ENCODE peak calls at places on chromosomes 11 and 22, in ten cellular contexts. One of them, this sample, is unnamed.

GRCh38 chr11:44737686-44738085 is 10.9 kb downstream of the TSPAN18 start:
- DNase-seq in stimulated activated CD4-positive, alpha-beta T cell treated with anti-CD3 and anti-CD28 coated beads, Interleukin-1b, Interleukin-23, amount 100 ng/mL, for 1 hour: no peak
- DNase-seq in dorsolateral prefrontal cortex: no peak
- DNase-seq in sciatic nerve: no peak
- DNase-seq in tibial artery: no peak
- DNase-seq in NCI-H1092 treated with DMSO at 0.1 percent for 48 hours: no peak
- DNase-seq in AG08395: no peak
- DNase-seq in stimulated activated CD8-positive, alpha-beta memory T cell treated with anti-CD3 and anti-CD28 coated beads, Interleukin-15, amount 100 ng/mL, for 4 hours: no peak
- DNase-seq in cardiac fibroblast: no peak
- DNase-seq in cardiac muscle cell: no peak
- DNase-seq in this sample: no peak

GRCh38 chr11:74055938-74056337 is 47.1 kb upstream of the UCP3 start:
- DNase-seq in stimulated activated CD4-positive, alpha-beta T cell treated with anti-CD3 and anti-CD28 coated beads, Interleukin-1b, Interleukin-23, amount 100 ng/mL, for 1 hour: no peak
- DNase-seq in dorsolateral prefrontal cortex: no peak
- DNase-seq in sciatic nerve: no peak
- DNase-seq in tibial artery: no peak
- DNase-seq in NCI-H1092 treated with DMSO at 0.1 percent for 48 hours: no peak
- DNase-seq in AG08395: peak; percentile 60
- DNase-seq in stimulated activated CD8-positive, alpha-beta memory T cell treated with anti-CD3 and anti-CD28 coated beads, Interleukin-15, amount 100 ng/mL, for 4 hours: no peak
- DNase-seq in cardiac fibroblast: peak; percentile 34
- DNase-seq in cardiac muscle cell: peak; percentile 29
- DNase-seq in this sample: peak; percentile 17

GRCh38 chr11:3959918-3960295 is 104.4 kb downstream of the STIM1 start:
- DNase-seq in stimulated activated CD4-positive, alpha-beta T cell treated with anti-CD3 and anti-CD28 coated beads, Interleukin-1b, Interleukin-23, amount 100 ng/mL, for 1 hour: no peak
- DNase-seq in dorsolateral prefrontal cortex: no peak
- DNase-seq in sciatic nerve: no peak
- DNase-seq in tibial artery: no peak
- DNase-seq in NCI-H1092 treated with DMSO at 0.1 percent for 48 hours: no peak
- DNase-seq in AG08395: no peak
- DNase-seq in stimulated activated CD8-positive, alpha-beta memory T cell treated with anti-CD3 and anti-CD28 coated beads, Interleukin-15, amount 100 ng/mL, for 4 hours: no peak
- DNase-seq in cardiac fibroblast: no peak
- DNase-seq in cardiac muscle cell: no peak
- DNase-seq in this sample: no peak

GRCh38 chr11:63020671-63021255 is 5.1 kb upstream of the SLC22A8 start:
- DNase-seq in stimulated activated CD4-positive, alpha-beta T cell treated with anti-CD3 and anti-CD28 coated beads, Interleukin-1b, Interleukin-23, amount 100 ng/mL, for 1 hour: no peak
- DNase-seq in dorsolateral prefrontal cortex: peak; percentile 22
- DNase-seq in sciatic nerve: peak; percentile 57
- DNase-seq in tibial artery: no peak
- DNase-seq in NCI-H1092 treated with DMSO at 0.1 percent for 48 hours: no peak
- DNase-seq in AG08395: no peak
- DNase-seq in stimulated activated CD8-positive, alpha-beta memory T cell treated with anti-CD3 and anti-CD28 coated beads, Interleukin-15, amount 100 ng/mL, for 4 hours: no peak
- DNase-seq in cardiac fibroblast: no peak
- DNase-seq in cardiac muscle cell: no peak
- DNase-seq in this sample: no peak

GRCh38 chr22:38125731-38126344 is 15.4 kb upstream of the BAIAP2L2 start:
- DNase-seq in stimulated activated CD4-positive, alpha-beta T cell treated with anti-CD3 and anti-CD28 coated beads, Interleukin-1b, Interleukin-23, amount 100 ng/mL, for 1 hour: no peak
- DNase-seq in dorsolateral prefrontal cortex: no peak
- DNase-seq in sciatic nerve: no peak
- DNase-seq in tibial artery: no peak
- DNase-seq in NCI-H1092 treated with DMSO at 0.1 percent for 48 hours: no peak
- DNase-seq in AG08395: no peak
- DNase-seq in stimulated activated CD8-positive, alpha-beta memory T cell treated with anti-CD3 and anti-CD28 coated beads, Interleukin-15, amount 100 ng/mL, for 4 hours: no peak
- DNase-seq in cardiac fibroblast: no peak
- DNase-seq in cardiac muscle cell: no peak
- DNase-seq in this sample: no peak

GRCh38 chr11:103737791-103738190 is 298.6 kb upstream of the DDI1 start:
- DNase-seq in stimulated activated CD4-positive, alpha-beta T cell treated with anti-CD3 and anti-CD28 coated beads, Interleukin-1b, Interleukin-23, amount 100 ng/mL, for 1 hour: no peak
- DNase-seq in dorsolateral prefrontal cortex: no peak
- DNase-seq in sciatic nerve: no peak
- DNase-seq in tibial artery: no peak
- DNase-seq in NCI-H1092 treated with DMSO at 0.1 percent for 48 hours: no peak
- DNase-seq in AG08395: no peak
- DNase-seq in stimulated activated CD8-positive, alpha-beta memory T cell treated with anti-CD3 and anti-CD28 coated beads, Interleukin-15, amount 100 ng/mL, for 4 hours: no peak
- DNase-seq in cardiac fibroblast: peak; percentile 38
- DNase-seq in cardiac muscle cell: peak; percentile 51
- DNase-seq in this sample: no peak

GRCh38 chr11:35362571-35362980 is 56.8 kb downstream of the SLC1A2 start:
- DNase-seq in stimulated activated CD4-positive, alpha-beta T cell treated with anti-CD3 and anti-CD28 coated beads, Interleukin-1b, Interleukin-23, amount 100 ng/mL, for 1 hour: no peak
- DNase-seq in dorsolateral prefrontal cortex: no peak
- DNase-seq in sciatic nerve: no peak
- DNase-seq in tibial artery: no peak
- DNase-seq in NCI-H1092 treated with DMSO at 0.1 percent for 48 hours: no peak
- DNase-seq in AG08395: peak; percentile 42
- DNase-seq in stimulated activated CD8-positive, alpha-beta memory T cell treated with anti-CD3 and anti-CD28 coated beads, Interleukin-15, amount 100 ng/mL, for 4 hours: no peak
- DNase-seq in cardiac fibroblast: no peak
- DNase-seq in cardiac muscle cell: no peak
- DNase-seq in this sample: no peak

GRCh38 chr11:10752061-10752460 is 1.0 kb downstream of the CTR9 start:
- DNase-seq in stimulated activated CD4-positive, alpha-beta T cell treated with anti-CD3 and anti-CD28 coated beads, Interleukin-1b, Interleukin-23, amount 100 ng/mL, for 1 hour: no peak
- DNase-seq in dorsolateral prefrontal cortex: no peak
- DNase-seq in sciatic nerve: no peak
- DNase-seq in tibial artery: no peak
- DNase-seq in NCI-H1092 treated with DMSO at 0.1 percent for 48 hours: no peak
- DNase-seq in AG08395: no peak
- DNase-seq in stimulated activated CD8-positive, alpha-beta memory T cell treated with anti-CD3 and anti-CD28 coated beads, Interleukin-15, amount 100 ng/mL, for 4 hours: no peak
- DNase-seq in cardiac fibroblast: no peak
- DNase-seq in cardiac muscle cell: no peak
- DNase-seq in this sample: no peak

GRCh38 chr22:25062378-25063095 is 110.0 kb downstream of the KIAA1671 start:
- DNase-seq in stimulated activated CD4-positive, alpha-beta T cell treated with anti-CD3 and anti-CD28 coated beads, Interleukin-1b, Interleukin-23, amount 100 ng/mL, for 1 hour: no peak
- DNase-seq in dorsolateral prefrontal cortex: no peak
- DNase-seq in sciatic nerve: no peak
- DNase-seq in tibial artery: no peak
- DNase-seq in NCI-H1092 treated with DMSO at 0.1 percent for 48 hours: peak; percentile 14
- DNase-seq in AG08395: no peak
- DNase-seq in stimulated activated CD8-positive, alpha-beta memory T cell treated with anti-CD3 and anti-CD28 coated beads, Interleukin-15, amount 100 ng/mL, for 4 hours: peak; percentile 54
- DNase-seq in cardiac fibroblast: no peak
- DNase-seq in cardiac muscle cell: no peak
- DNase-seq in this sample: no peak

GRCh38 chr11:1113405-1114201 is 38.9 kb downstream of the MUC2 start:
- DNase-seq in stimulated activated CD4-positive, alpha-beta T cell treated with anti-CD3 and anti-CD28 coated beads, Interleukin-1b, Interleukin-23, amount 100 ng/mL, for 1 hour: no peak
- DNase-seq in dorsolateral prefrontal cortex: no peak
- DNase-seq in sciatic nerve: no peak
- DNase-seq in tibial artery: peak; percentile 63
- DNase-seq in NCI-H1092 treated with DMSO at 0.1 percent for 48 hours: no peak
- DNase-seq in AG08395: no peak
- DNase-seq in stimulated activated CD8-positive, alpha-beta memory T cell treated with anti-CD3 and anti-CD28 coated beads, Interleukin-15, amount 100 ng/mL, for 4 hours: no peak
- DNase-seq in cardiac fibroblast: no peak
- DNase-seq in cardiac muscle cell: no peak
- DNase-seq in this sample: no peak

GRCh38 chr11:65013130-65013691 is 749 bp upstream of the ARL2 start:
- DNase-seq in stimulated activated CD4-positive, alpha-beta T cell treated with anti-CD3 and anti-CD28 coated beads, Interleukin-1b, Interleukin-23, amount 100 ng/mL, for 1 hour: peak; percentile 80
- DNase-seq in dorsolateral prefrontal cortex: peak; percentile 91
- DNase-seq in sciatic nerve: peak; percentile 93
- DNase-seq in tibial artery: peak; percentile 95
- DNase-seq in NCI-H1092 treated with DMSO at 0.1 percent for 48 hours: no peak
- DNase-seq in AG08395: peak; percentile 94
- DNase-seq in stimulated activated CD8-positive, alpha-beta memory T cell treated with anti-CD3 and anti-CD28 coated beads, Interleukin-15, amount 100 ng/mL, for 4 hours: peak; percentile 78
- DNase-seq in cardiac fibroblast: peak; percentile 91
- DNase-seq in cardiac muscle cell: peak; percentile 91
- DNase-seq in this sample: peak; percentile 78

GRCh38 chr11:117146521-117146920 is 2.4 kb downstream of the PAFAH1B2 start:
- DNase-seq in stimulated activated CD4-positive, alpha-beta T cell treated with anti-CD3 and anti-CD28 coated beads, Interleukin-1b, Interleukin-23, amount 100 ng/mL, for 1 hour: no peak
- DNase-seq in dorsolateral prefrontal cortex: no peak
- DNase-seq in sciatic nerve: no peak
- DNase-seq in tibial artery: no peak
- DNase-seq in NCI-H1092 treated with DMSO at 0.1 percent for 48 hours: no peak
- DNase-seq in AG08395: no peak
- DNase-seq in stimulated activated CD8-positive, alpha-beta memory T cell treated with anti-CD3 and anti-CD28 coated beads, Interleukin-15, amount 100 ng/mL, for 4 hours: no peak
- DNase-seq in cardiac fibroblast: peak; percentile 54
- DNase-seq in cardiac muscle cell: peak; percentile 64
- DNase-seq in this sample: no peak

GRCh38 chr11:131852757-131853156 is 482.3 kb downstream of the NTM start:
- DNase-seq in stimulated activated CD4-positive, alpha-beta T cell treated with anti-CD3 and anti-CD28 coated beads, Interleukin-1b, Interleukin-23, amount 100 ng/mL, for 1 hour: no peak
- DNase-seq in dorsolateral prefrontal cortex: no peak
- DNase-seq in sciatic nerve: no peak
- DNase-seq in tibial artery: no peak
- DNase-seq in NCI-H1092 treated with DMSO at 0.1 percent for 48 hours: no peak
- DNase-seq in AG08395: no peak
- DNase-seq in stimulated activated CD8-positive, alpha-beta memory T cell treated with anti-CD3 and anti-CD28 coated beads, Interleukin-15, amount 100 ng/mL, for 4 hours: no peak
- DNase-seq in cardiac fibroblast: no peak
- DNase-seq in cardiac muscle cell: no peak
- DNase-seq in this sample: no peak

GRCh38 chr11:4125141-4125540 is 30.5 kb downstream of the RRM1 start:
- DNase-seq in stimulated activated CD4-positive, alpha-beta T cell treated with anti-CD3 and anti-CD28 coated beads, Interleukin-1b, Interleukin-23, amount 100 ng/mL, for 1 hour: no peak
- DNase-seq in dorsolateral prefrontal cortex: no peak
- DNase-seq in sciatic nerve: no peak
- DNase-seq in tibial artery: no peak
- DNase-seq in NCI-H1092 treated with DMSO at 0.1 percent for 48 hours: no peak
- DNase-seq in AG08395: no peak
- DNase-seq in stimulated activated CD8-positive, alpha-beta memory T cell treated with anti-CD3 and anti-CD28 coated beads, Interleukin-15, amount 100 ng/mL, for 4 hours: no peak
- DNase-seq in cardiac fibroblast: peak; percentile 16
- DNase-seq in cardiac muscle cell: peak; percentile 25
- DNase-seq in this sample: no peak

This sample was measured in NCI-H510A.